ENCODE peak calls at places on chromosome 17, in seven cellular contexts. One of them, this sample, is unnamed.
A peak's percentile ranks its signal among the peaks of the same experiment; 100 is the strongest.

GRCh38 chr17:74919440-74920305 is 3.4 kb downstream of the USH1G start:
- DNase-seq in body of pancreas: peak; percentile 40
- DNase-seq in tibial nerve: no peak
- DNase-seq in aorta: no peak
- DNase-seq in lower lobe of right lung: no peak
- DNase-seq in heart left ventricle: no peak
- DNase-seq in ovary: no peak
- DNase-seq in this sample: no peak

GRCh38 chr17:75571197-75571884 is 16.3 kb upstream of the MYO15B start:
- DNase-seq in lower lobe of right lung: peak; percentile 76
- DNase-seq in body of pancreas: peak; percentile 74
- DNase-seq in tibial nerve: no peak
- DNase-seq in ovary: no peak
- DNase-seq in heart left ventricle: peak; percentile 57
- DNase-seq in aorta: peak; percentile 83
- DNase-seq in this sample: peak; percentile 57

GRCh38 chr17:61750656-61751055 is 112.7 kb downstream of the BRIP1 start:
- DNase-seq in body of pancreas: no peak
- DNase-seq in ovary: no peak
- DNase-seq in heart left ventricle: no peak
- DNase-seq in tibial nerve: no peak
- DNase-seq in lower lobe of right lung: no peak
- DNase-seq in aorta: no peak
- DNase-seq in this sample: no peak

GRCh38 chr17:66837226-66837625 is 2.3 kb downstream of the CACNG5 start:
- DNase-seq in ovary: no peak
- DNase-seq in body of pancreas: no peak
- DNase-seq in aorta: no peak
- DNase-seq in tibial nerve: no peak
- DNase-seq in heart left ventricle: no peak
- DNase-seq in lower lobe of right lung: no peak
- DNase-seq in this sample: no peak

GRCh38 chr17:76710863-76711611 is at the start of gene MXRA7:
- DNase-seq in body of pancreas: peak; percentile 73
- DNase-seq in lower lobe of right lung: peak; percentile 79
- DNase-seq in tibial nerve: peak; percentile 65
- DNase-seq in ovary: peak; percentile 80
- DNase-seq in aorta: peak; percentile 83
- DNase-seq in heart left ventricle: peak; percentile 85
- DNase-seq in this sample: peak; percentile 65

GRCh38 chr17:67944035-67944434 is 52.2 kb downstream of the C17orf58 start:
- DNase-seq in aorta: no peak
- DNase-seq in tibial nerve: no peak
- DNase-seq in heart left ventricle: no peak
- DNase-seq in lower lobe of right lung: no peak
- DNase-seq in ovary: no peak
- DNase-seq in body of pancreas: no peak
- DNase-seq in this sample: no peak

GRCh38 chr17:30235386-30236296 is at the start of gene SLC6A4:
- DNase-seq in heart left ventricle: no peak
- DNase-seq in ovary: no peak
- DNase-seq in tibial nerve: no peak
- DNase-seq in aorta: no peak
- DNase-seq in body of pancreas: peak; percentile 7
- DNase-seq in lower lobe of right lung: peak; percentile 48
- DNase-seq in this sample: no peak

GRCh38 chr17:59366040-59366757 is 34.7 kb downstream of the YPEL2 start:
- DNase-seq in body of pancreas: peak; percentile 63
- DNase-seq in ovary: no peak
- DNase-seq in tibial nerve: no peak
- DNase-seq in lower lobe of right lung: no peak
- DNase-seq in aorta: no peak
- DNase-seq in heart left ventricle: no peak
- DNase-seq in this sample: no peak

GRCh38 chr17:4738136-4739121 is 1.2 kb upstream of the ZMYND15 start:
- DNase-seq in body of pancreas: peak; percentile 45
- DNase-seq in ovary: no peak
- DNase-seq in tibial nerve: no peak
- DNase-seq in heart left ventricle: no peak
- DNase-seq in aorta: peak; percentile 35
- DNase-seq in lower lobe of right lung: peak; percentile 64
- DNase-seq in this sample: no peak

GRCh38 chr17:4741544-4741943 is 1.8 kb upstream of the CXCL16 start:
- DNase-seq in heart left ventricle: no peak
- DNase-seq in lower lobe of right lung: peak; percentile 26
- DNase-seq in body of pancreas: no peak
- DNase-seq in ovary: no peak
- DNase-seq in tibial nerve: no peak
- DNase-seq in aorta: no peak
- DNase-seq in this sample: no peak

GRCh38 chr17:4740584-4740983 is 856 bp upstream of the CXCL16 start:
- DNase-seq in lower lobe of right lung: no peak
- DNase-seq in tibial nerve: no peak
- DNase-seq in heart left ventricle: no peak
- DNase-seq in aorta: no peak
- DNase-seq in ovary: no peak
- DNase-seq in body of pancreas: no peak
- DNase-seq in this sample: no peak

GRCh38 chr17:4740025-4740351 is 260 bp upstream of the CXCL16 start:
- DNase-seq in body of pancreas: no peak
- DNase-seq in heart left ventricle: no peak
- DNase-seq in lower lobe of right lung: no peak
- DNase-seq in aorta: no peak
- DNase-seq in ovary: no peak
- DNase-seq in tibial nerve: no peak
- DNase-seq in this sample: no peak

DNA sequence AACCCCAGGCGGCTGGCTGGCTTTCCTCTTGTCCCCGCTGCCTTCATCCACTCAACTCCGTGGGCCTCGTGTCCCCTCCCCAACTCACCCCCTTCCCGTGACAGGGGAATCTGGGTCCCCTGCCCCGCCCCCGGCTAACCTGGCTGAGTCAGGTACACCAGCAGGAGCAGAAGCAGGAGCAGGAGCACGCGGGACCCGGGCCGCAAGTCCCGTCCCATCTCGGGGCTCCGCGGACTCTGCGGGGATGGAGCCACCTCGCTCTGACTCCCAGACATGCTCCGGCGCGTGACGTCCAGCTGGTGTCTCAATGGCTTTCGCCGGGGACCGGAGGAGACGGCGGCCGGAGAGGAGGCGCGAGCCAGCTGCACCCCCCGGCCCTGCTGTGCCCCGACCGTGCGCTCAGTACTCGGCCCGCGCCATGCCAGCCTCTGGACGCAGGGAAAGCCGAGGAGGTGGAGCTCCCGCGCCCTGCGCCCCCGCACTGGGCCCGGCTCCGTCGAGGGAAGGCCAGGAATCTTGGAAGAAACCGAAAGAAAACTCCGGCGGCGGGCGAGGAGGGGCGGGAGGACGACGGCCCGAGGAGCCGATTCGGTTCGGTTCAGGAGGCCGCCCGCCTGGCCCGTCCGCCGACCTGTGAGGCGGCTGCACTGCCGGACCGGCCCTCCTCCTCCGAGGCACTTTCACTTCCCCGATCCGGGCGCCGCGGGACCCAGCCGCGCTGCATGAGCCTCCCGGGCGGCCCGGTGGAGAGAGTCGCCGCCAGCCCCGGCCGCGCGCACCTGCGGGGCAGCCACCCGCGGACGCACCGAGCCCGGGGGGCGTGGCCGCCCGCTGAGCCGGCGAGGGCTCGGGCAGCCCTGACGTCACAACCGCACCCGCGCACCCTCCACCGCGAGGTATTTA is at the start of the genes CXCL16 and ZMYND15:
- DNase-seq in ovary: peak; percentile 42
- DNase-seq in lower lobe of right lung: peak; percentile 81
- DNase-seq in heart left ventricle: peak; percentile 57
- DNase-seq in tibial nerve: no peak
- DNase-seq in body of pancreas: peak; percentile 67
- DNase-seq in aorta: peak; percentile 78
- DNase-seq in this sample: peak; percentile 77
- H3K27ac ChIP-seq in ovary: peak within 1 kb of the TSS; percentile 46
- H3K27ac ChIP-seq in lower lobe of right lung: peak within 1 kb of the TSS; percentile 84
- H3K27ac ChIP-seq in heart left ventricle: peak within 1 kb of the TSS; percentile 60
- H3K27ac ChIP-seq in tibial nerve: peak within 1 kb of the TSS; percentile 78
- H3K27ac ChIP-seq in body of pancreas: peak within 1 kb of the TSS; percentile 28
- H3K27ac ChIP-seq in aorta: no peak within 1 kb of the TSS
- H3K27ac ChIP-seq in this sample: peak within 1 kb of the TSS; percentile 64

GRCh38 chr17:39325528-39326240 is 75.7 kb downstream of the FBXL20 start:
- DNase-seq in tibial nerve: no peak
- DNase-seq in aorta: no peak
- DNase-seq in lower lobe of right lung: no peak
- DNase-seq in heart left ventricle: no peak
- DNase-seq in body of pancreas: no peak
- DNase-seq in ovary: no peak
- DNase-seq in this sample: no peak

GRCh38 chr17:39332092-39332491 is 69.3 kb downstream of the FBXL20 start:
- DNase-seq in body of pancreas: no peak
- DNase-seq in lower lobe of right lung: no peak
- DNase-seq in aorta: no peak
- DNase-seq in ovary: no peak
- DNase-seq in tibial nerve: no peak
- DNase-seq in heart left ventricle: no peak
- DNase-seq in this sample: no peak

GRCh38 chr17:39327109-39327508 is 74.3 kb downstream of the FBXL20 start:
- DNase-seq in aorta: no peak
- DNase-seq in lower lobe of right lung: no peak
- DNase-seq in body of pancreas: no peak
- DNase-seq in ovary: no peak
- DNase-seq in tibial nerve: no peak
- DNase-seq in heart left ventricle: no peak
- DNase-seq in this sample: no peak

DNA sequence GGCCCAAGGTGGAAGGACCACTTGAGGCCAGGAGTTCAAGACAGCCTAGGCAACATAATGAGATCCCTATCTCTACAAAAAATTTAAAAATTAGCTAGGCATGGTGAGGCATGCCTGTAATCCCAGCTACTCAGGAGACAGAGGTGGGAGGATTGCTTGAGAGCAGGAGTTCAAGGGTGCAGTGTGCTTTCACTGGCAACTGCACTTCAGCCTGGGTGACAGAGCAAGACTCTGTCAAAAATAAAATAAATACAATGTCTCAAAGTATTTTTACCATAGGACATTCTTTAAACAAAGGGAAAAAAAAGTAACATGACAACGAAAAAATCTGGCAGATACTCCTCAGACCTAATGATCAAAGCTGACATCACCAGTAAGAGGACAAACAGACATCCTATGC is 72.6 kb downstream of the FBXL20 start:
- DNase-seq in aorta: no peak
- DNase-seq in ovary: no peak
- DNase-seq in heart left ventricle: no peak
- DNase-seq in tibial nerve: no peak
- DNase-seq in body of pancreas: no peak
- DNase-seq in lower lobe of right lung: no peak
- DNase-seq in this sample: no peak
- H3K27ac ChIP-seq in aorta: no peak overlapping the region
- H3K27ac ChIP-seq in ovary: no peak overlapping the region
- H3K27ac ChIP-seq in heart left ventricle: no peak overlapping the region
- H3K27ac ChIP-seq in tibial nerve: no peak overlapping the region
- H3K27ac ChIP-seq in body of pancreas: no peak overlapping the region
- H3K27ac ChIP-seq in lower lobe of right lung: no peak overlapping the region
- H3K27ac ChIP-seq in this sample: no peak overlapping the region

GRCh38 chr17:57423541-57423940 is 167.2 kb downstream of the MSI2 start:
- DNase-seq in body of pancreas: no peak
- DNase-seq in tibial nerve: no peak
- DNase-seq in lower lobe of right lung: no peak
- DNase-seq in heart left ventricle: no peak
- DNase-seq in aorta: no peak
- DNase-seq in ovary: no peak
- DNase-seq in this sample: no peak

GRCh38 chr17:57420674-57421392 is 164.5 kb downstream of the MSI2 start:
- DNase-seq in heart left ventricle: no peak
- DNase-seq in body of pancreas: peak; percentile 41
- DNase-seq in lower lobe of right lung: no peak
- DNase-seq in tibial nerve: no peak
- DNase-seq in aorta: no peak
- DNase-seq in ovary: no peak
- DNase-seq in this sample: no peak

GRCh38 chr17:57419940-57420522 is 163.7 kb downstream of the MSI2 start:
- DNase-seq in heart left ventricle: no peak
- DNase-seq in body of pancreas: no peak
- DNase-seq in lower lobe of right lung: no peak
- DNase-seq in aorta: no peak
- DNase-seq in tibial nerve: no peak
- DNase-seq in ovary: no peak
- DNase-seq in this sample: no peak

GRCh38 chr17:57422574-57423164 is 166.3 kb downstream of the MSI2 start:
- DNase-seq in body of pancreas: no peak
- DNase-seq in heart left ventricle: peak; percentile 44
- DNase-seq in lower lobe of right lung: no peak
- DNase-seq in aorta: peak; percentile 59
- DNase-seq in tibial nerve: no peak
- DNase-seq in ovary: no peak
- DNase-seq in this sample: no peak

DNA sequence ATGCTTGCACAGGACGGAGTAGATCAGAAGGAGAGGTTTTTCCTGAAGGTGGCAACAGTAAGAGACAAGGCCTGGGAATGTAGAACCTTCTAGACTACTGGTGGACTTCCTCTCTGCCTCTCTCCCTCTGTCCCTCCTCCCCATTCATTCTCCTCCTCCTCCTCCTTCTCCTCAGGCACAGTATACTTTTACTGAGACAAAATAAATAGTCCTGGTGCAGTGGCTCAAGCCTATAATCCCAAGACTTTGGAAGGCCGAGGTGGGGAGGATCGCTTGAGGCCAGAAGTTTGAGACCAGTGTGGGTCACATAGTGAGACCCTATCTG is 165.0 kb downstream of the MSI2 start:
- DNase-seq in heart left ventricle: no peak
- DNase-seq in lower lobe of right lung: no peak
- DNase-seq in tibial nerve: no peak
- DNase-seq in aorta: no peak
- DNase-seq in body of pancreas: no peak
- DNase-seq in ovary: no peak
- DNase-seq in this sample: no peak
- H3K27ac ChIP-seq in heart left ventricle: no peak overlapping the region
- H3K27ac ChIP-seq in lower lobe of right lung: no peak overlapping the region
- H3K27ac ChIP-seq in tibial nerve: no peak overlapping the region
- H3K27ac ChIP-seq in aorta: no peak overlapping the region
- H3K27ac ChIP-seq in body of pancreas: no peak overlapping the region
- H3K27ac ChIP-seq in ovary: no peak overlapping the region
- H3K27ac ChIP-seq in this sample: no peak overlapping the region

GRCh38 chr17:38466346-38467315 is 38.4 kb downstream of the ARHGAP23 start:
- DNase-seq in aorta: no peak
- DNase-seq in ovary: peak; percentile 33
- DNase-seq in body of pancreas: no peak
- DNase-seq in lower lobe of right lung: no peak
- DNase-seq in heart left ventricle: peak; percentile 53
- DNase-seq in tibial nerve: no peak
- DNase-seq in this sample: peak; percentile 43

GRCh38 chr17:38464723-38465419 is 36.6 kb downstream of the ARHGAP23 start:
- DNase-seq in aorta: peak; percentile 93
- DNase-seq in ovary: peak; percentile 94
- DNase-seq in heart left ventricle: peak; percentile 93
- DNase-seq in lower lobe of right lung: peak; percentile 83
- DNase-seq in body of pancreas: peak; percentile 52
- DNase-seq in tibial nerve: peak; percentile 82
- DNase-seq in this sample: peak; percentile 49

GRCh38 chr17:38465420-38466345 is 37.4 kb downstream of the ARHGAP23 start:
- DNase-seq in tibial nerve: peak; percentile 50
- DNase-seq in body of pancreas: peak; percentile 40
- DNase-seq in heart left ventricle: peak; percentile 67
- DNase-seq in aorta: peak; percentile 92
- DNase-seq in ovary: peak; percentile 61
- DNase-seq in lower lobe of right lung: peak; percentile 64
- DNase-seq in this sample: peak; percentile 46

GRCh38 chr17:38467491-38467890 is 39.2 kb downstream of the ARHGAP23 start:
- DNase-seq in lower lobe of right lung: no peak
- DNase-seq in ovary: no peak
- DNase-seq in aorta: no peak
- DNase-seq in tibial nerve: no peak
- DNase-seq in body of pancreas: no peak
- DNase-seq in heart left ventricle: no peak
- DNase-seq in this sample: no peak

DNA sequence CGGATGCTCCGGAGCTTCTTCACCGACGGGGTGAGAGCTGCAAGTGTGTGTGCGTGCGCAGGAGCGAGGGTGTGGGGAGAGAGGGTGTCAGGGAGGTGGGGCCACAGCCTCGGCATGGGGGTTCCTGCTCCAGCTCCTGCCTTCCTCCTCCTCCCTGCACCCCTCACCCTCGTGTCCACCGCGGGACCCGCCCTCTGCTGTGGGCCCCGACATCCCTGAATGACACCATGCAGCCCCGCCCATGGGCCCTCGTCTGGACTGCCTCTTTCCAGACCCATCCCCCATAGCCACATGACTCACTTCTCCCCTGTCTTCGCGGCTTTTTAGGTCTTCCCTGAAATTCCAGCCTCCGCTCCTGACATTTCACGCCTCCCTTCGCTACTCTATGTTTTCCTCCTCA is 41.6 kb downstream of the ARHGAP23 start:
- DNase-seq in ovary: no peak
- DNase-seq in aorta: no peak
- DNase-seq in body of pancreas: no peak
- DNase-seq in lower lobe of right lung: no peak
- DNase-seq in heart left ventricle: no peak
- DNase-seq in tibial nerve: no peak
- DNase-seq in this sample: no peak
- H3K27ac ChIP-seq in ovary: no peak overlapping the region
- H3K27ac ChIP-seq in aorta: no peak overlapping the region
- H3K27ac ChIP-seq in body of pancreas: no peak overlapping the region
- H3K27ac ChIP-seq in lower lobe of right lung: no peak overlapping the region
- H3K27ac ChIP-seq in heart left ventricle: no peak overlapping the region
- H3K27ac ChIP-seq in tibial nerve: peak overlapping the region; percentile 63
- H3K27ac ChIP-seq in this sample: no peak overlapping the region

This sample was measured in right lobe of liver.